ENCODE peak calls at places on chromosomes 5 and 9, in nine cellular contexts. One of them, this sample, is unnamed.

GRCh38 chr5:76521240-76521758 is 101.9 kb downstream of the F2RL2 start:
- DNase-seq in SK-N-SH: no peak
- DNase-seq in GM12878: no peak
- DNase-seq in sigmoid colon: no peak
- DNase-seq in A549: no peak
- DNase-seq in ovary: no peak
- DNase-seq in stomach: no peak
- DNase-seq in K562: no peak
- DNase-seq in esophagus muscularis mucosa: no peak
- DNase-seq in this sample: no peak

GRCh38 chr5:57538341-57538955 is 55.8 kb upstream of the ACTBL2 start:
- DNase-seq in GM12878: no peak
- DNase-seq in A549: no peak
- DNase-seq in stomach: no peak
- DNase-seq in K562: no peak
- DNase-seq in sigmoid colon: no peak
- DNase-seq in ovary: no peak
- DNase-seq in esophagus muscularis mucosa: no peak
- DNase-seq in SK-N-SH: no peak
- DNase-seq in this sample: no peak

GRCh38 chr5:53436480-53437191 is 43.8 kb upstream of the FST start:
- DNase-seq in sigmoid colon: no peak
- DNase-seq in stomach: no peak
- DNase-seq in ovary: no peak
- DNase-seq in esophagus muscularis mucosa: no peak
- DNase-seq in GM12878: no peak
- DNase-seq in A549: no peak
- DNase-seq in K562: no peak
- DNase-seq in SK-N-SH: no peak
- DNase-seq in this sample: no peak

GRCh38 chr5:59799668-59800374 is 93.7 kb downstream of the PDE4D start:
- DNase-seq in SK-N-SH: peak
- DNase-seq in K562: peak
- DNase-seq in sigmoid colon: no peak
- DNase-seq in ovary: no peak
- DNase-seq in stomach: no peak
- DNase-seq in esophagus muscularis mucosa: no peak
- DNase-seq in GM12878: peak
- DNase-seq in A549: peak
- DNase-seq in this sample: no peak

GRCh38 chr5:31630931-31631330 is 8.0 kb upstream of the PDZD2 start:
- DNase-seq in A549: no peak
- DNase-seq in sigmoid colon: no peak
- DNase-seq in stomach: no peak
- DNase-seq in K562: no peak
- DNase-seq in GM12878: no peak
- DNase-seq in ovary: no peak
- DNase-seq in SK-N-SH: peak
- DNase-seq in esophagus muscularis mucosa: no peak
- DNase-seq in this sample: no peak

GRCh38 chr5:137501846-137502406 is 2.8 kb upstream of the SPOCK1 start:
- DNase-seq in A549: no peak
- DNase-seq in ovary: no peak
- DNase-seq in stomach: no peak
- DNase-seq in SK-N-SH: no peak
- DNase-seq in esophagus muscularis mucosa: peak
- DNase-seq in K562: no peak
- DNase-seq in GM12878: no peak
- DNase-seq in sigmoid colon: no peak
- DNase-seq in this sample: no peak

GRCh38 chr5:67338416-67338815 is 141.8 kb upstream of the CD180 start:
- DNase-seq in A549: no peak
- DNase-seq in stomach: no peak
- DNase-seq in esophagus muscularis mucosa: no peak
- DNase-seq in SK-N-SH: no peak
- DNase-seq in sigmoid colon: no peak
- DNase-seq in ovary: no peak
- DNase-seq in GM12878: no peak
- DNase-seq in K562: no peak
- DNase-seq in this sample: no peak

GRCh38 chr5:4541334-4541733 is 598.8 kb upstream of the ADAMTS16 start:
- DNase-seq in SK-N-SH: no peak
- DNase-seq in stomach: no peak
- DNase-seq in ovary: no peak
- DNase-seq in sigmoid colon: no peak
- DNase-seq in K562: no peak
- DNase-seq in GM12878: no peak
- DNase-seq in A549: no peak
- DNase-seq in esophagus muscularis mucosa: peak
- DNase-seq in this sample: no peak

GRCh38 chr9:105413486-105414068 is 34.3 kb upstream of the FSD1L start:
- DNase-seq in K562: no peak
- DNase-seq in stomach: no peak
- DNase-seq in sigmoid colon: no peak
- DNase-seq in A549: peak
- DNase-seq in GM12878: no peak
- DNase-seq in ovary: no peak
- DNase-seq in SK-N-SH: peak
- DNase-seq in esophagus muscularis mucosa: no peak
- DNase-seq in this sample: peak

GRCh38 chr5:73204302-73204701 is 31.3 kb downstream of the TMEM174 start:
- DNase-seq in K562: no peak
- DNase-seq in SK-N-SH: no peak
- DNase-seq in GM12878: no peak
- DNase-seq in esophagus muscularis mucosa: no peak
- DNase-seq in ovary: no peak
- DNase-seq in stomach: no peak
- DNase-seq in A549: no peak
- DNase-seq in sigmoid colon: no peak
- DNase-seq in this sample: no peak

GRCh38 chr5:66871651-66872050 is 275.5 kb downstream of the MAST4 start:
- DNase-seq in sigmoid colon: no peak
- DNase-seq in esophagus muscularis mucosa: no peak
- DNase-seq in ovary: no peak
- DNase-seq in SK-N-SH: no peak
- DNase-seq in A549: no peak
- DNase-seq in GM12878: no peak
- DNase-seq in K562: no peak
- DNase-seq in stomach: no peak
- DNase-seq in this sample: no peak

GRCh38 chr5:105807251-105807650 is 1863.5 kb downstream of the EFNA5 start:
- DNase-seq in esophagus muscularis mucosa: no peak
- DNase-seq in sigmoid colon: no peak
- DNase-seq in SK-N-SH: no peak
- DNase-seq in stomach: no peak
- DNase-seq in K562: no peak
- DNase-seq in A549: no peak
- DNase-seq in GM12878: no peak
- DNase-seq in ovary: no peak
- DNase-seq in this sample: no peak

GRCh38 chr5:77867194-77867691 is 91.1 kb upstream of the TBCA start:
- DNase-seq in stomach: no peak
- DNase-seq in K562: peak
- DNase-seq in SK-N-SH: peak
- DNase-seq in ovary: no peak
- DNase-seq in GM12878: no peak
- DNase-seq in sigmoid colon: no peak
- DNase-seq in A549: peak
- DNase-seq in esophagus muscularis mucosa: no peak
- DNase-seq in this sample: no peak

GRCh38 chr9:93525476-93525875 is 50.9 kb upstream of the PHF2 start:
- DNase-seq in A549: no peak
- DNase-seq in stomach: no peak
- DNase-seq in esophagus muscularis mucosa: no peak
- DNase-seq in SK-N-SH: no peak
- DNase-seq in K562: no peak
- DNase-seq in sigmoid colon: no peak
- DNase-seq in ovary: no peak
- DNase-seq in GM12878: no peak
- DNase-seq in this sample: no peak

GRCh38 chr5:61578858-61579503 is 246.9 kb downstream of the ZSWIM6 start:
- DNase-seq in esophagus muscularis mucosa: no peak
- DNase-seq in stomach: no peak
- DNase-seq in SK-N-SH: no peak
- DNase-seq in sigmoid colon: no peak
- DNase-seq in GM12878: no peak
- DNase-seq in A549: no peak
- DNase-seq in ovary: no peak
- DNase-seq in K562: no peak
- DNase-seq in this sample: no peak

GRCh38 chr5:9189681-9190080 is 356.2 kb downstream of the SEMA5A start:
- DNase-seq in ovary: no peak
- DNase-seq in K562: no peak
- DNase-seq in SK-N-SH: no peak
- DNase-seq in sigmoid colon: no peak
- DNase-seq in stomach: no peak
- DNase-seq in GM12878: no peak
- DNase-seq in esophagus muscularis mucosa: no peak
- DNase-seq in A549: no peak
- DNase-seq in this sample: no peak

GRCh38 chr5:172806897-172807672 is 27.0 kb upstream of the ERGIC1 start:
- DNase-seq in stomach: peak
- DNase-seq in A549: peak
- DNase-seq in GM12878: peak
- DNase-seq in ovary: peak
- DNase-seq in K562: peak
- DNase-seq in sigmoid colon: peak
- DNase-seq in SK-N-SH: no peak
- DNase-seq in esophagus muscularis mucosa: peak
- DNase-seq in this sample: peak

GRCh38 chr5:78486223-78486622 is 125.8 kb downstream of the SCAMP1 start:
- DNase-seq in K562: no peak
- DNase-seq in SK-N-SH: no peak
- DNase-seq in stomach: no peak
- DNase-seq in A549: no peak
- DNase-seq in sigmoid colon: no peak
- DNase-seq in esophagus muscularis mucosa: peak
- DNase-seq in ovary: no peak
- DNase-seq in GM12878: no peak
- DNase-seq in this sample: no peak

GRCh38 chr9:79694676-79695400 is 123.1 kb downstream of the TLE4 start:
- DNase-seq in SK-N-SH: no peak
- DNase-seq in A549: no peak
- DNase-seq in esophagus muscularis mucosa: peak
- DNase-seq in stomach: no peak
- DNase-seq in K562: no peak
- DNase-seq in GM12878: no peak
- DNase-seq in sigmoid colon: no peak
- DNase-seq in ovary: no peak
- DNase-seq in this sample: no peak

DNA sequence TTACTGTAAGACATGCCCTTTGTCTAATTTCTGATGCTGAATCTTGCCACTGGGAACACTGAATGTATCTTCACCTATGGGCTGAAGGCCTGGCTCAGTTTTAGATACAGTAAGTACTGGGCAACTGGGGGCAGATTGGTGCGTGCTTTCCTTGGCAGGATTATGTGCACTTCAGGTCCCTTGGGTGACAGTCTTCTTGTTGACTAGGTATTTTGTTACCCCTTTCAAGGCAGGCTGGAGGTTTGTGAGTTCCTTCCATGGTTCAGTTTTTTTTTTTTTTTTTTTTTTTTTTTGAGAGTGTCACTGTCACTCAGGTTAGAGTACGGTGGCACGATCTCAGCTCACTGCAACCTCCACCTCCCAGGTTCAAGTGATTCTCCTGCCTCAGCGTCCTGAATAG is 7.6 kb downstream of the ZMAT2 start:
- DNase-seq in sigmoid colon: no peak
- DNase-seq in SK-N-SH: no peak
- DNase-seq in stomach: no peak
- DNase-seq in GM12878: no peak
- DNase-seq in esophagus muscularis mucosa: no peak
- DNase-seq in ovary: no peak
- DNase-seq in A549: no peak
- DNase-seq in K562: no peak
- DNase-seq in this sample: no peak
- TF ChIP-seq CTCF in sigmoid colon: no peak
- TF ChIP-seq CTCF in SK-N-SH: no peak
- TF ChIP-seq CTCF in stomach: no peak
- TF ChIP-seq CTCF in GM12878: no peak
- TF ChIP-seq CTCF in esophagus muscularis mucosa: no peak
- TF ChIP-seq CTCF in ovary: no peak
- TF ChIP-seq CTCF in A549: no peak
- TF ChIP-seq CTCF in K562: no peak
- TF ChIP-seq CTCF in this sample: no peak

GRCh38 chr5:27906911-27907590 is 868.7 kb upstream of the CDH9 start:
- DNase-seq in GM12878: no peak
- DNase-seq in stomach: no peak
- DNase-seq in A549: peak
- DNase-seq in sigmoid colon: no peak
- DNase-seq in esophagus muscularis mucosa: no peak
- DNase-seq in K562: no peak
- DNase-seq in ovary: no peak
- DNase-seq in SK-N-SH: no peak
- DNase-seq in this sample: no peak
- TF ChIP-seq EP300 in GM12878: no peak
- TF ChIP-seq EP300 in stomach: no peak
- TF ChIP-seq EP300 in A549: no peak
- TF ChIP-seq EP300 in sigmoid colon: no peak
- TF ChIP-seq EP300 in esophagus muscularis mucosa: no peak
- TF ChIP-seq EP300 in K562: no peak
- TF ChIP-seq EP300 in ovary: no peak
- TF ChIP-seq EP300 in SK-N-SH: no peak
- TF ChIP-seq EP300 in this sample: no peak

DNA sequence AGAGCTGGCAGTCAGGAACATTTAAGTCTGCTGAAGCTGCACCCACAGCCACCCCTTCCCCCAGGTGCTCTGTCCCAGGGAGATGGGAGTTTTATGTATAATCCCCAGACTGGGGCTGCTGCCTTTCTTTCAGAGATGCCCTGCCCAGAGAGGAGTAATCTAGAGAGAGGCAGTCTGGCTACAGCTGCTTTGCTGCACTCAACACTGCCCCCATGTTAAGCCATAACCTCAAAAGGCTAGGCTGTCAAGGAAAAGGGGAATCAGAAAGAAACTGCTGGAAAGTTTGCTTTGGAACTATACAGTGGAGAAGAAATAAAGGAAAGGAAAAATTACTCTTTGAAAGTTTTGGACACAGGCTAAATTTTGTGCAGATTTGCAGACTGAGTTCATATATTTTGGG is 127.2 kb downstream of the MACIR start:
- DNase-seq in sigmoid colon: no peak
- DNase-seq in A549: no peak
- DNase-seq in ovary: no peak
- DNase-seq in SK-N-SH: no peak
- DNase-seq in GM12878: no peak
- DNase-seq in esophagus muscularis mucosa: no peak
- DNase-seq in stomach: no peak
- DNase-seq in K562: no peak
- DNase-seq in this sample: no peak
- TF ChIP-seq CTCF in sigmoid colon: no peak
- TF ChIP-seq CTCF in A549: no peak
- TF ChIP-seq CTCF in ovary: no peak
- TF ChIP-seq CTCF in SK-N-SH: no peak
- TF ChIP-seq CTCF in GM12878: no peak
- TF ChIP-seq CTCF in esophagus muscularis mucosa: no peak
- TF ChIP-seq CTCF in stomach: no peak
- TF ChIP-seq CTCF in K562: no peak
- TF ChIP-seq CTCF in this sample: no peak

DNA sequence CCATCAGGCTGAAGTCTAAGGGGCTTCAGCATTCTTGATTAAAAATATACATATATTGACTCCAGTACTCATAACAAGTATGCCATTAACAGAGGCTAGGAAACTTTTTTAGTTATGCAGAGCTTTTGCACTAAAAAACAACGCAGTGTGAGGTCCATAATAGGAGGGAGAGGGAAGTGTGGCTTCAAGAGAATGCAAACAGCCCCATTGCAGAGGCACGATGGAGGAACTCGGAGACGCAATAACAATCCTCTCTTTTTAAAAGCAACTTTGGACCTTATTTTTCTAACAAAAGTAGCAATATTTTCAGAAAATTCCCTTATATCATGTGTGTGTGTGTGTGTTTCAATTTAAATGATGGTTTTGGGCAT is 150.0 kb upstream of the PTCH1 start:
- DNase-seq in GM12878: no peak
- DNase-seq in sigmoid colon: no peak
- DNase-seq in K562: no peak
- DNase-seq in ovary: no peak
- DNase-seq in esophagus muscularis mucosa: no peak
- DNase-seq in SK-N-SH: no peak
- DNase-seq in A549: no peak
- DNase-seq in stomach: no peak
- DNase-seq in this sample: no peak
- TF ChIP-seq EP300 in GM12878: no peak
- TF ChIP-seq EP300 in sigmoid colon: no peak
- TF ChIP-seq EP300 in K562: no peak
- TF ChIP-seq EP300 in ovary: no peak
- TF ChIP-seq EP300 in esophagus muscularis mucosa: no peak
- TF ChIP-seq EP300 in SK-N-SH: no peak
- TF ChIP-seq EP300 in A549: no peak
- TF ChIP-seq EP300 in stomach: no peak
- TF ChIP-seq EP300 in this sample: no peak